ENCODE peak calls at places on chromosomes 6 and 20, in ten cellular contexts. One of them, this sample, is unnamed.

GRCh38 chr20:20366551-20366895 is 1.4 kb upstream of the INSM1 start:
- DNase-seq in skeletal muscle cell: no peak
- DNase-seq in posterior vena cava: no peak
- DNase-seq in GM04503: no peak
- DNase-seq in A172: no peak
- DNase-seq in left lung: no peak
- DNase-seq in NCI-H1105: peak
- DNase-seq in endodermal cell: no peak
- DNase-seq in hippocampal formation: no peak
- DNase-seq in germinal center: no peak
- DNase-seq in this sample: no peak

GRCh38 chr6:1393641-1394283 is 4.4 kb downstream of the FOXF2 start:
- DNase-seq in hippocampal formation: no peak
- DNase-seq in skeletal muscle cell: no peak
- DNase-seq in posterior vena cava: peak
- DNase-seq in NCI-H1105: no peak
- DNase-seq in germinal center: no peak
- DNase-seq in GM04503: no peak
- DNase-seq in endodermal cell: peak
- DNase-seq in A172: no peak
- DNase-seq in left lung: no peak
- DNase-seq in this sample: no peak

GRCh38 chr20:19435820-19436219 is 223.4 kb downstream of the SLC24A3 start:
- DNase-seq in hippocampal formation: no peak
- DNase-seq in NCI-H1105: no peak
- DNase-seq in skeletal muscle cell: no peak
- DNase-seq in germinal center: no peak
- DNase-seq in GM04503: no peak
- DNase-seq in endodermal cell: no peak
- DNase-seq in left lung: no peak
- DNase-seq in posterior vena cava: no peak
- DNase-seq in A172: no peak
- DNase-seq in this sample: no peak

GRCh38 chr20:51220293-51220706 is 197.4 kb upstream of the KCNG1 start:
- DNase-seq in A172: peak
- DNase-seq in GM04503: no peak
- DNase-seq in NCI-H1105: no peak
- DNase-seq in germinal center: peak
- DNase-seq in posterior vena cava: no peak
- DNase-seq in left lung: peak
- DNase-seq in hippocampal formation: no peak
- DNase-seq in endodermal cell: peak
- DNase-seq in skeletal muscle cell: no peak
- DNase-seq in this sample: peak

GRCh38 chr6:169263836-169264608 is 10.4 kb upstream of the THBS2 start:
- DNase-seq in NCI-H1105: peak
- DNase-seq in endodermal cell: no peak
- DNase-seq in skeletal muscle cell: peak
- DNase-seq in GM04503: no peak
- DNase-seq in left lung: no peak
- DNase-seq in germinal center: no peak
- DNase-seq in hippocampal formation: no peak
- DNase-seq in A172: peak
- DNase-seq in posterior vena cava: peak
- DNase-seq in this sample: peak

GRCh38 chr6:96116674-96117073 is 100.9 kb downstream of the FUT9 start:
- DNase-seq in hippocampal formation: no peak
- DNase-seq in GM04503: no peak
- DNase-seq in endodermal cell: peak
- DNase-seq in left lung: no peak
- DNase-seq in germinal center: no peak
- DNase-seq in skeletal muscle cell: no peak
- DNase-seq in A172: no peak
- DNase-seq in posterior vena cava: no peak
- DNase-seq in NCI-H1105: no peak
- DNase-seq in this sample: no peak

GRCh38 chr6:119173249-119174084 is 95.0 kb upstream of the FAM184A start:
- DNase-seq in posterior vena cava: no peak
- DNase-seq in NCI-H1105: no peak
- DNase-seq in germinal center: no peak
- DNase-seq in skeletal muscle cell: no peak
- DNase-seq in A172: no peak
- DNase-seq in GM04503: no peak
- DNase-seq in left lung: no peak
- DNase-seq in hippocampal formation: no peak
- DNase-seq in endodermal cell: no peak
- DNase-seq in this sample: no peak

GRCh38 chr20:35008411-35009342 is 53.0 kb downstream of the MYH7B start:
- DNase-seq in skeletal muscle cell: no peak
- DNase-seq in GM04503: peak
- DNase-seq in A172: no peak
- DNase-seq in germinal center: no peak
- DNase-seq in endodermal cell: peak
- DNase-seq in posterior vena cava: peak
- DNase-seq in hippocampal formation: no peak
- DNase-seq in left lung: no peak
- DNase-seq in NCI-H1105: no peak
- DNase-seq in this sample: no peak

GRCh38 chr20:1322511-1323245 is 6.3 kb downstream of the SDCBP2 start:
- DNase-seq in A172: peak
- DNase-seq in hippocampal formation: no peak
- DNase-seq in germinal center: no peak
- DNase-seq in NCI-H1105: no peak
- DNase-seq in endodermal cell: peak
- DNase-seq in posterior vena cava: peak
- DNase-seq in GM04503: peak
- DNase-seq in left lung: no peak
- DNase-seq in skeletal muscle cell: peak
- DNase-seq in this sample: no peak

GRCh38 chr6:71621918-71622519 is 264.3 kb upstream of the RIMS1 start:
- DNase-seq in left lung: no peak
- DNase-seq in GM04503: no peak
- DNase-seq in NCI-H1105: peak
- DNase-seq in endodermal cell: no peak
- DNase-seq in germinal center: no peak
- DNase-seq in posterior vena cava: no peak
- DNase-seq in A172: no peak
- DNase-seq in hippocampal formation: peak
- DNase-seq in skeletal muscle cell: no peak
- DNase-seq in this sample: peak

GRCh38 chr6:166354143-166354542 is 11.8 kb upstream of the SFT2D1 start:
- DNase-seq in skeletal muscle cell: no peak
- DNase-seq in NCI-H1105: no peak
- DNase-seq in hippocampal formation: no peak
- DNase-seq in left lung: no peak
- DNase-seq in GM04503: no peak
- DNase-seq in A172: no peak
- DNase-seq in endodermal cell: no peak
- DNase-seq in germinal center: no peak
- DNase-seq in posterior vena cava: no peak
- DNase-seq in this sample: no peak

GRCh38 chr6:151962246-151962846 is 154.9 kb downstream of the ESR1 start:
- DNase-seq in GM04503: peak
- DNase-seq in skeletal muscle cell: peak
- DNase-seq in germinal center: no peak
- DNase-seq in NCI-H1105: no peak
- DNase-seq in endodermal cell: no peak
- DNase-seq in A172: peak
- DNase-seq in left lung: no peak
- DNase-seq in hippocampal formation: no peak
- DNase-seq in posterior vena cava: no peak
- DNase-seq in this sample: peak

GRCh38 chr6:162179196-162179951 is 548.2 kb downstream of the PRKN start:
- DNase-seq in endodermal cell: no peak
- DNase-seq in posterior vena cava: no peak
- DNase-seq in skeletal muscle cell: no peak
- DNase-seq in hippocampal formation: no peak
- DNase-seq in NCI-H1105: no peak
- DNase-seq in A172: no peak
- DNase-seq in left lung: no peak
- DNase-seq in GM04503: no peak
- DNase-seq in germinal center: no peak
- DNase-seq in this sample: no peak

GRCh38 chr6:161327360-161327953 is 53.6 kb upstream of the AGPAT4 start:
- DNase-seq in posterior vena cava: no peak
- DNase-seq in NCI-H1105: no peak
- DNase-seq in hippocampal formation: no peak
- DNase-seq in A172: no peak
- DNase-seq in GM04503: no peak
- DNase-seq in germinal center: no peak
- DNase-seq in endodermal cell: no peak
- DNase-seq in left lung: no peak
- DNase-seq in skeletal muscle cell: no peak
- DNase-seq in this sample: no peak

GRCh38 chr20:7500362-7500761 is 439.9 kb downstream of the HAO1 start:
- DNase-seq in posterior vena cava: no peak
- DNase-seq in skeletal muscle cell: no peak
- DNase-seq in left lung: no peak
- DNase-seq in A172: no peak
- DNase-seq in GM04503: no peak
- DNase-seq in NCI-H1105: no peak
- DNase-seq in endodermal cell: no peak
- DNase-seq in germinal center: no peak
- DNase-seq in hippocampal formation: no peak
- DNase-seq in this sample: no peak

GRCh38 chr6:144714031-144714732 is 429.0 kb downstream of the UTRN start:
- DNase-seq in skeletal muscle cell: no peak
- DNase-seq in NCI-H1105: no peak
- DNase-seq in hippocampal formation: no peak
- DNase-seq in GM04503: no peak
- DNase-seq in endodermal cell: no peak
- DNase-seq in A172: no peak
- DNase-seq in germinal center: no peak
- DNase-seq in posterior vena cava: no peak
- DNase-seq in left lung: no peak
- DNase-seq in this sample: no peak

GRCh38 chr20:44422083-44422482 is 53.6 kb upstream of the TTPAL start:
- DNase-seq in skeletal muscle cell: peak
- DNase-seq in NCI-H1105: no peak
- DNase-seq in germinal center: no peak
- DNase-seq in left lung: no peak
- DNase-seq in hippocampal formation: no peak
- DNase-seq in A172: peak
- DNase-seq in posterior vena cava: no peak
- DNase-seq in endodermal cell: no peak
- DNase-seq in GM04503: no peak
- DNase-seq in this sample: peak